ENCODE peak calls at places on chromosomes 3 and 15, in five cellular contexts. F, U, M, T and C are unnamed samples.

GRCh38 chr15:78390823-78391222 is 47.2 kb upstream of the IREB2 start:
- DNase-seq in F (no peak), U (no peak), M (no peak), T (no peak), C (no peak)

GRCh38 chr3:21889166-21889565 is 138.2 kb upstream of the ZNF385D start:
- DNase-seq in F (no peak), U (no peak), M (no peak), T (no peak), C (no peak)

GRCh38 chr3:106423321-106424225 is 554.8 kb upstream of the CBLB start:
- DNase-seq in F (no peak), U (peak; percentile 29), M (peak; percentile 18), T (no peak), C (no peak)

GRCh38 chr3:54822206-54822605 is 105.7 kb downstream of the LRTM1 start:
- DNase-seq in F (no peak), U (no peak), M (no peak), T (peak; percentile 59), C (no peak)

GRCh38 chr3:128316456-128316855 is 150.2 kb downstream of the DNAJB8 start:
- DNase-seq in F (peak; percentile 45), U (no peak), M (no peak), T (no peak), C (no peak)

GRCh38 chr3:40055361-40055760 is 246.0 kb downstream of the MYRIP start:
- DNase-seq in F (no peak), U (no peak), M (no peak), T (no peak), C (no peak)

GRCh38 chr3:151085889-151086483 is 522 bp downstream of the MED12L start:
- DNase-seq in F (no peak), U (no peak), M (peak; percentile 14), T (no peak), C (peak; percentile 20)

GRCh38 chr3:10788451-10788850 is 27.6 kb upstream of the SLC6A11 start:
- DNase-seq in F (no peak), U (no peak), M (no peak), T (no peak), C (no peak)

GRCh38 chr3:100231668-100232067 is 29.1 kb upstream of the TBC1D23 start:
- DNase-seq in F (no peak), U (no peak), M (no peak), T (peak; percentile 58), C (no peak)

GRCh38 chr3:44125882-44126281 is 115.8 kb upstream of the TOPAZ1 start:
- DNase-seq in F (no peak), U (no peak), M (no peak), T (no peak), C (no peak)

GRCh38 chr3:57152150-57152549 is 13.0 kb downstream of the IL17RD start:
- DNase-seq in F (no peak), U (no peak), M (no peak), T (no peak), C (no peak)

GRCh38 chr3:193800138-193801043 is 207.4 kb downstream of the OPA1 start:
- DNase-seq in F (no peak), U (no peak), M (no peak), T (no peak), C (no peak)

GRCh38 chr3:39188271-39189149 is 3.9 kb downstream of the XIRP1 start:
- DNase-seq in F (no peak), U (no peak), M (no peak), T (no peak), C (no peak)

GRCh38 chr3:177465243-177465642 is 268.0 kb upstream of the TBL1XR1 start:
- DNase-seq in F (no peak), U (no peak), M (no peak), T (no peak), C (peak; percentile 73)

GRCh38 chr3:165103616-165104015 is 25.3 kb upstream of the SI start:
- DNase-seq in F (no peak), U (no peak), M (no peak), T (no peak), C (no peak)

GRCh38 chr3:155676252-155676981 is 68.5 kb downstream of the PLCH1 start:
- DNase-seq in F (no peak), U (no peak), M (no peak), T (peak; percentile 34), C (no peak)

GRCh38 chr3:123492188-123492587 is 43.3 kb upstream of the ADCY5 start:
- DNase-seq in F (no peak), U (no peak), M (no peak), T (no peak), C (no peak)

GRCh38 chr3:131608296-131608695 is 105.5 kb upstream of the MRPL3 start:
- DNase-seq in F (no peak), U (no peak), M (peak; percentile 51), T (no peak), C (no peak)

GRCh38 chr3:27914199-27914598 is 192.1 kb upstream of the EOMES start:
- DNase-seq in F (no peak), U (no peak), M (peak; percentile 27), T (no peak), C (no peak)

GRCh38 chr15:40046721-40047412 is 7.9 kb upstream of the SRP14 start:
- DNase-seq in F (no peak), U (no peak), M (peak; percentile 74), T (peak; percentile 84), C (no peak)

DNA sequence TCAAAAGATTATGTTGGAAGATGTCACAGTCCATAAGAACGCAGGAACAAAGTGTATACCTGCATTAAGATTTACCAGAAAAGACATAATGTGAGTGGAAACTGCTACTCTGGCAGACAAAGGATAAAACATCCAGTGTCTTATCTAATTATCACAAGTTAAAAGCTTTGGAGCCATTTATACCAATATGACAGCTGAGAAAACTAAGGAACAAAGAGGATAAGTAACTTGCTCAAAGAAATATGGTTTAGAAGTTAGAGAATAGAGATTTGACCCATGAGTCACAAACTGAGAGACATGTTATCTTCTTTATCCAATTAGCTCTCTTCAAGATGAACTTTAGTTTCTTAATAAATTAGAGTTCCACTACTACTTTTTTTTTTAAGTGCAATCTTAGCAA is 1473.7 kb downstream of the OTOL1 start:
- DNase-seq in F (no peak), U (no peak), M (no peak), T (no peak), C (no peak)
- H3K4me3 ChIP-seq in F (no peak overlapping the region), U (no peak overlapping the region), M (no peak overlapping the region), T (no peak overlapping the region), C (no peak overlapping the region)

DNA sequence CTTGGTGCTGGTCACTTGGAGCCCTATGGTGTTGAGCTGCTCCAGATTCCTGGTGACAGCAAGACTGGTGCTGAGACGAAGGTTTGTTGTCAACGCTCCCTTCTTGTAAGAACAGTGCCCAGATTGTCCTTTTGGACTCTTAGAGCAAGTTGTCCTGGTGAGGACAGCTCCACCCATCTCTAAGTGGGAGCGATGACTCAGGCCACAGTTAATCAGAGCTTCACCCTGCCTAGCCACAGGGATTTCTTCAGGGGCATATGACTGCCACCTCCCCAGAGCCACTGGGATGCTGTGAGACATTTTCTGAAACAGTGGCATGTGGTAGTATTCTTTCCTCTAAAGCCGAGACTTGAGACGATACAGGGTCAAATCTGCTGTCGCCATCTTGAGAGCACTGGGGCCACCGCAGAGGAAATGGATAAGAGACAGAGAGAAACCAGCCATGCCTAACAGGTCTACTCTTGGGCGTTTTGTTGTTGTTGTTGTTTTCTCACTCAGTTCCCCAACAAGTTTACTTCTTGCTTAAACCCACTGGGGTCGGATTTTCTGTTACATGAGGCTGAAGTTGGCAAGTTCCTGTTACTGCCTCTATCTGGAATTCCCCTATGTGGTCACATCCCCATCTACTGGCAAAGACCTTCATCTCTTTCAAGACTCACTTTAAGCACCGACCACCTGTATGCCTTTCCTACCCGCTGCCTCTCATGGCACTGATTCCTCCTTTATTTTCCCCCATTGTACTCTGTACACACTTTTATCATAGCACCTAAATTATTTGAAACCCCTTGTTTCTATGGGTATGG is 16.0 kb upstream of the PCOLCE2 start:
- DNase-seq in F (no peak), U (peak; percentile 15), M (peak; percentile 62), T (no peak), C (no peak)
- TF ChIP-seq CTCF in F (no peak), U (peak; percentile 14), M (no peak), T (no peak), C (peak; percentile 31)

DNA sequence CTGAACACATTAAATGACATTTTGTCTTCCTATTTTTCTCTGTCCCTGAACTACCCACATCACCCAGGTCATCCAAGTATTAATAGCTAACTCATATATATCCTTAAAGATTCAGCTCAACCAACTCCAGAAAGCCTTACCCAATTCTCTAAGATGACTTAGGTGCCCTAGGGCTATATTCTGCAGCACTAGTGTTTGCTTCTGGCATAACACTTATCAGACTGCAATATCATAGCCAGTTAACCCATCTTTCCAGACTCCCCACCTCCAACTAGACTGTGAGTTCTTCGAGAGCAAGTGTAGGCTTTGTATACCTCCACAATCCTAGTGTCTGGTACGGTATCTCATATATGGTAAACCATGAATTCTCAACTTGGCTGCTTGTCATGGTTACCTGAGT is 50.7 kb downstream of the SST start:
- DNase-seq in F (no peak), U (no peak), M (no peak), T (no peak), C (no peak)
- H3K4me3 ChIP-seq in F (no peak overlapping the region), U (no peak overlapping the region), M (no peak overlapping the region), T (no peak overlapping the region), C (no peak overlapping the region)

GRCh38 chr3:14646589-14647413 is 4.8 kb upstream of the CCDC174 start:
- DNase-seq in F (no peak), U (no peak), M (no peak), T (no peak), C (no peak)
- TF ChIP-seq CTCF in F (no peak), U (no peak), M (no peak), T (no peak), C (no peak)